ENCODE peak calls at places on chromosomes 6 and 20, in six cellular contexts. X, P, T, N, D and H are unnamed samples.

GRCh38 chr6:48429021-48429420 is 318.0 kb upstream of the PTCHD4 start:
- DNase-seq in X (no peak), P (no peak), T (no peak), N (no peak), D (no peak), H (no peak)

GRCh38 chr6:40845588-40845987 is 193.4 kb downstream of the UNC5CL start:
- DNase-seq in X (no peak), P (no peak), T (no peak), N (peak; percentile 33), D (peak; percentile 33), H (no peak)

GRCh38 chr6:110626442-110626841 is 150.0 kb upstream of the SLC22A16 start:
- DNase-seq in X (no peak), P (no peak), T (no peak), N (no peak), D (no peak), H (no peak)

GRCh38 chr6:44668976-44669934 is 281.7 kb downstream of the CDC5L start:
- DNase-seq in X (no peak), P (no peak), T (no peak), N (no peak), D (no peak), H (no peak)

GRCh38 chr6:30793521-30794194 is 49.3 kb upstream of the IER3 start:
- DNase-seq in X (no peak), P (no peak), T (no peak), N (peak; percentile 94), D (no peak), H (no peak)

GRCh38 chr6:168778201-168778600 is 337.2 kb downstream of the SMOC2 start:
- DNase-seq in X (peak; percentile 54), P (peak; percentile 74), T (no peak), N (no peak), D (no peak), H (no peak)

GRCh38 chr6:141264101-141264500 is 868.6 kb upstream of the GJE1 start:
- DNase-seq in X (no peak), P (no peak), T (no peak), N (no peak), D (no peak), H (no peak)

GRCh38 chr20:39960522-39961420 is 728.3 kb downstream of the MAFB start:
- DNase-seq in X (peak; percentile 21), P (peak; percentile 50), T (no peak), N (no peak), D (no peak), H (no peak)

GRCh38 chr6:148183776-148184175 is 158.9 kb upstream of the SASH1 start:
- DNase-seq in X (no peak), P (no peak), T (no peak), N (no peak), D (no peak), H (no peak)

GRCh38 chr6:148177589-148178233 is 164.9 kb upstream of the SASH1 start:
- DNase-seq in X (peak; percentile 69), P (peak; percentile 61), T (peak; percentile 83), N (peak; percentile 72), D (peak; percentile 37), H (no peak)

GRCh38 chr6:148175511-148176188 is 167.0 kb upstream of the SASH1 start:
- DNase-seq in X (no peak), P (no peak), T (no peak), N (peak; percentile 14), D (no peak), H (no peak)

GRCh38 chr6:148182378-148182777 is 160.3 kb upstream of the SASH1 start:
- DNase-seq in X (no peak), P (no peak), T (no peak), N (no peak), D (no peak), H (no peak)

GRCh38 chr6:148179786-148180185 is 162.9 kb upstream of the SASH1 start:
- DNase-seq in X (no peak), P (no peak), T (no peak), N (peak; percentile 34), D (no peak), H (no peak)
- TF ChIP-seq CTCF in X (peak; percentile 43), P (peak; percentile 7), T (no peak), N (peak; percentile 65), D (no peak), H (no peak)

GRCh38 chr20:8067082-8067481 is 47.5 kb upstream of the TMX4 start:
- DNase-seq in X (no peak), P (no peak), T (no peak), N (no peak), D (no peak), H (no peak)
- TF ChIP-seq CTCF in X (no peak), P (no peak), T (no peak), N (no peak), D (no peak), H (no peak)

GRCh38 chr6:50025258-50025657 is 3.5 kb upstream of the DEFB110 start:
- DNase-seq in X (no peak), P (no peak), T (no peak), N (no peak), D (no peak), H (no peak)

GRCh38 chr6:50030350-50030749 is 8.6 kb upstream of the DEFB110 start:
- DNase-seq in X (no peak), P (no peak), T (no peak), N (no peak), D (no peak), H (no peak)

GRCh38 chr6:50030777-50031562 is 9.2 kb upstream of the DEFB110 start:
- DNase-seq in X (no peak), P (no peak), T (no peak), N (no peak), D (no peak), H (no peak)
- TF ChIP-seq CTCF in X (no peak), P (no peak), T (no peak), N (peak; percentile 16), D (no peak), H (no peak)

GRCh38 chr6:20686142-20686541 is 151.9 kb downstream of the CDKAL1 start:
- DNase-seq in X (no peak), P (no peak), T (no peak), N (no peak), D (no peak), H (no peak)
- TF ChIP-seq CTCF in X (no peak), P (no peak), T (no peak), N (no peak), D (no peak), H (no peak)